ENCODE peak calls at places on chromosome 4, in five cellular contexts. One of them, this sample, is unnamed.

GRCh38 chr4:145513020-145513621 is 31.5 kb downstream of the SMAD1 start:
- DNase-seq in pons: no peak
- DNase-seq in AG08396: no peak
- DNase-seq in brain microvascular endothelial cell: no peak
- DNase-seq in effector memory CD4-positive, alpha-beta T cell: no peak
- DNase-seq in this sample: no peak

GRCh38 chr4:6321361-6321760 is 51.7 kb downstream of the WFS1 start:
- DNase-seq in effector memory CD4-positive, alpha-beta T cell: no peak
- DNase-seq in AG08396: no peak
- DNase-seq in brain microvascular endothelial cell: no peak
- DNase-seq in pons: no peak
- DNase-seq in this sample: no peak

GRCh38 chr4:112403072-112403945 is 106.1 kb downstream of the ALPK1 start:
- DNase-seq in AG08396: no peak
- DNase-seq in effector memory CD4-positive, alpha-beta T cell: no peak
- DNase-seq in brain microvascular endothelial cell: no peak
- DNase-seq in pons: peak
- DNase-seq in this sample: no peak

GRCh38 chr4:89939464-89939863 is 44.8 kb downstream of the MMRN1 start:
- DNase-seq in effector memory CD4-positive, alpha-beta T cell: no peak
- DNase-seq in brain microvascular endothelial cell: no peak
- DNase-seq in AG08396: no peak
- DNase-seq in pons: no peak
- DNase-seq in this sample: peak

GRCh38 chr4:7506119-7506518 is 71.4 kb upstream of the PSAPL1 start:
- DNase-seq in AG08396: no peak
- DNase-seq in pons: peak
- DNase-seq in effector memory CD4-positive, alpha-beta T cell: no peak
- DNase-seq in brain microvascular endothelial cell: no peak
- DNase-seq in this sample: no peak

GRCh38 chr4:53974561-53974960 is 89.8 kb downstream of the CHIC2 start:
- DNase-seq in effector memory CD4-positive, alpha-beta T cell: no peak
- DNase-seq in brain microvascular endothelial cell: peak
- DNase-seq in pons: no peak
- DNase-seq in AG08396: no peak
- DNase-seq in this sample: no peak

GRCh38 chr4:183729430-183730328 is 70.6 kb downstream of the TRAPPC11 start:
- DNase-seq in pons: no peak
- DNase-seq in effector memory CD4-positive, alpha-beta T cell: no peak
- DNase-seq in AG08396: peak
- DNase-seq in brain microvascular endothelial cell: no peak
- DNase-seq in this sample: no peak

GRCh38 chr4:152900395-152900794 is 35.7 kb upstream of the FHDC1 start:
- DNase-seq in AG08396: no peak
- DNase-seq in pons: no peak
- DNase-seq in effector memory CD4-positive, alpha-beta T cell: no peak
- DNase-seq in brain microvascular endothelial cell: no peak
- DNase-seq in this sample: no peak

GRCh38 chr4:140367738-140368137 is 5.7 kb upstream of the SCOC start:
- DNase-seq in effector memory CD4-positive, alpha-beta T cell: no peak
- DNase-seq in pons: no peak
- DNase-seq in AG08396: peak
- DNase-seq in brain microvascular endothelial cell: peak
- DNase-seq in this sample: no peak

GRCh38 chr4:41365726-41366125 is 109.0 kb downstream of the UCHL1 start:
- DNase-seq in AG08396: no peak
- DNase-seq in pons: peak
- DNase-seq in effector memory CD4-positive, alpha-beta T cell: no peak
- DNase-seq in brain microvascular endothelial cell: no peak
- DNase-seq in this sample: no peak

GRCh38 chr4:24594887-24595286 is 10.5 kb upstream of the DHX15 start:
- DNase-seq in effector memory CD4-positive, alpha-beta T cell: no peak
- DNase-seq in brain microvascular endothelial cell: peak
- DNase-seq in AG08396: no peak
- DNase-seq in pons: no peak
- DNase-seq in this sample: peak

GRCh38 chr4:15420642-15421041 is 7.2 kb upstream of the C1QTNF7 start:
- DNase-seq in pons: peak
- DNase-seq in brain microvascular endothelial cell: peak
- DNase-seq in effector memory CD4-positive, alpha-beta T cell: no peak
- DNase-seq in AG08396: peak
- DNase-seq in this sample: no peak

GRCh38 chr4:147332101-147332500 is 148.8 kb upstream of the EDNRA start:
- DNase-seq in AG08396: no peak
- DNase-seq in effector memory CD4-positive, alpha-beta T cell: no peak
- DNase-seq in brain microvascular endothelial cell: no peak
- DNase-seq in pons: no peak
- DNase-seq in this sample: no peak